ENCODE peak calls at places on chromosomes 2 and 18, in seven cellular contexts. G, S, I, T, A, W and R are unnamed samples.

GRCh38 chr18:49544362-49544761 is 17.5 kb upstream of the LIPG start:
- DNase-seq in G (no peak), S (no peak), I (peak), T (no peak), A (no peak), W (no peak), R (no peak)

GRCh38 chr2:883260-884026 is 67.2 kb upstream of the SNTG2 start:
- DNase-seq in G (no peak), S (no peak), I (no peak), T (no peak), A (no peak), W (no peak), R (no peak)

GRCh38 chr2:113225505-113226259 is 51.9 kb downstream of the PSD4 start:
- DNase-seq in G (peak), S (peak), I (no peak), T (peak), A (no peak), W (peak), R (no peak)

GRCh38 chr2:170525566-170525900 is 189.6 kb upstream of the SP5 start:
- DNase-seq in G (peak), S (peak), I (peak), T (no peak), A (no peak), W (peak), R (no peak)

GRCh38 chr2:70986499-70987189 is 8.0 kb downstream of the TEX261 start:
- DNase-seq in G (peak), S (no peak), I (no peak), T (no peak), A (no peak), W (no peak), R (no peak)

GRCh38 chr2:11977766-11978524 is 231.5 kb downstream of the LPIN1 start:
- DNase-seq in G (no peak), S (no peak), I (no peak), T (no peak), A (no peak), W (no peak), R (no peak)

GRCh38 chr2:112877423-112877822 is 33.5 kb upstream of the IL37 start:
- DNase-seq in G (no peak), S (no peak), I (peak), T (no peak), A (no peak), W (no peak), R (no peak)

GRCh38 chr18:79685281-79685680 is 5.7 kb downstream of the CTDP1 start:
- DNase-seq in G (no peak), S (no peak), I (no peak), T (no peak), A (no peak), W (no peak), R (no peak)

GRCh38 chr2:203498161-203498560 is 36.9 kb downstream of the RAPH1 start:
- DNase-seq in G (no peak), S (no peak), I (peak), T (no peak), A (peak), W (no peak), R (peak)

GRCh38 chr18:709771-710170 is 2.7 kb downstream of the ENOSF1 start:
- DNase-seq in G (no peak), S (no peak), I (no peak), T (no peak), A (no peak), W (no peak), R (no peak)

GRCh38 chr18:49487711-49488310 is 777 bp upstream of the C18orf32 start:
- DNase-seq in G (no peak), S (no peak), I (no peak), T (peak), A (peak), W (no peak), R (no peak)

GRCh38 chr2:217360781-217361485 is 501.1 kb upstream of the TNP1 start:
- DNase-seq in G (peak), S (no peak), I (peak), T (no peak), A (peak), W (peak), R (no peak)

GRCh38 chr2:28801726-28802125 is 8.9 kb upstream of the SPDYA start:
- DNase-seq in G (no peak), S (no peak), I (peak), T (no peak), A (no peak), W (no peak), R (no peak)

GRCh38 chr2:232276084-232276738 is 102.3 kb upstream of the ALPP start:
- DNase-seq in G (peak), S (no peak), I (no peak), T (no peak), A (no peak), W (no peak), R (no peak)

DNA sequence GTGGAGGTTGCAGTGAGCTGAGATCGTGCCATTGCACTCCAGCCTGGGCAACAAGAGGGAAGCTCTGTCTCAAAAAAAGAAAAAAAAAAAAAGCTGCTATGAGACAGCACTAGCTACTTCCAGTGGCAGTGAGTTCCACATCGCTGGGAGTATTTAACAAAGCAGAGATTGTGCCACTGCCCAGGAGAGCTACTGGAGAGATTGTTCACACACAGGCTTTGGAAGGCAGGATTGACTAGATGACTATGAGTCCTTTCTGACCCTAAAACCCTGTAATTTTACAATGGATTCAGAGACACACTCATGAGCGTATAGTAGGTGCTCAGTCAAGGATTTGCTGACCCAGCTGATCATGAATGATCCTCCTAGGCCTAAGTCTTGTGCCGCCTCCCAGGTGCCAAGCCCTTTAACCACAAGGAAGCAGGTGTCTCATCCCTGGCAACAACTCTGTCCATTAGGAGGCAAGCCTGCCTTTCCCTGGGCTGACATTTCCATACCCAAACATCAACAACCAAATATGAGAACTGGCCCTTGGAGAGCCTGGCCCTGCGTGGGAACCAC is 45.0 kb upstream of the ODC1 start:
- DNase-seq in G (no peak), S (no peak), I (no peak), T (no peak), A (no peak), W (no peak), R (no peak)
- TF ChIP-seq CTCF in G (no peak), S (no peak), I (no peak), T (no peak), A (no peak), W (no peak), R (no peak)

GRCh38 chr18:70491734-70492348 is 203.0 kb downstream of the SOCS6 start:
- DNase-seq in G (no peak), S (peak), I (peak), T (peak), A (peak), W (peak), R (no peak)

GRCh38 chr18:70489556-70489955 is 200.7 kb downstream of the SOCS6 start:
- DNase-seq in G (no peak), S (no peak), I (no peak), T (no peak), A (no peak), W (no peak), R (no peak)

GRCh38 chr18:70494524-70494923 is 205.7 kb downstream of the SOCS6 start:
- DNase-seq in G (no peak), S (no peak), I (no peak), T (no peak), A (no peak), W (no peak), R (no peak)

GRCh38 chr18:70493461-70493860 is 204.6 kb downstream of the SOCS6 start:
- DNase-seq in G (no peak), S (no peak), I (no peak), T (no peak), A (no peak), W (no peak), R (no peak)

DNA sequence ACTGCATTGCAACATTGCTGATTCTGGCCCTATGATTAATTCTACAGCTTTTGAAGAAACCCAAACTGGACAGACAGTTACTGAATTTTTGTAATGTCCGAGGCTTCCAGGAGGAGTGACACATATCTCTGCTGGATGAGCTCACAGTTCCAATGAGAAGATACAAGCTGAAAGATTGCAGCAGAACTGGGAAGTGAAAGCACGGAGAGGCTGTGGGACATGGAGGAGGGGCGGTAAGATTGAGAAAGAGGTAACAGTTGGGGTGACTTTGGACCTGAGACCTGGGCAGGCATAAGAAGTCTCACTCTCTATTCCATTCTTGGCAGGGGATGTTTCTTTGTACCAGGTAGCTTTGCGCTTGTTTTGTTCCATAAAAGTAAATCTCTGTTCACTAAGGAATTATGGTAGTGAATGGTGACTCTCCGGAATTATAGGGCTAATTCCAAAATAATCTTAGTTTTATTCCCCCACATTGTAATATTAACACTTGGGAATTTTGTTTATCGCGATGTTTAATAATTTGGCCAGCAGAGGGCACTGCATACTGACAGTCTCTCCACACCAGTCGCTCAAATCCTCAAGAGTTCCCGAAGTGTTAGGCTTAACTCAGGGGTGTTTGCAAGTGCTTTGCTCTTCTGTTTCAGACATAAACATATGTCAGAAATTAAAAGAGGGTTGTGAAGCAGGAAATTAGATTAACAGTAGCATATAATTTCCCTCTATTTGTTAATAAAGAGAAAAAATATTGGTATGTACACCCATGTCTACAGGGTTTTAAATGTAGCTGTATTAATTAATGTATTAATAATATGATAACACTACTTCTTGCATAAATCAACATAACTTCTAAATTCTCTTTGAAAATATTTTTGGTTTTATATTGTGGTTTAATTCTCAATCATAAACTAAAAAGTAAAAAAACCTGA is 201.4 kb downstream of the SOCS6 start:
- DNase-seq in G (no peak), S (peak), I (peak), T (peak), A (peak), W (peak), R (peak)
- H3K4me3 ChIP-seq in G (no peak), S (no peak), I (no peak), T (no peak), A (peak), W (no peak), R (no peak)

DNA sequence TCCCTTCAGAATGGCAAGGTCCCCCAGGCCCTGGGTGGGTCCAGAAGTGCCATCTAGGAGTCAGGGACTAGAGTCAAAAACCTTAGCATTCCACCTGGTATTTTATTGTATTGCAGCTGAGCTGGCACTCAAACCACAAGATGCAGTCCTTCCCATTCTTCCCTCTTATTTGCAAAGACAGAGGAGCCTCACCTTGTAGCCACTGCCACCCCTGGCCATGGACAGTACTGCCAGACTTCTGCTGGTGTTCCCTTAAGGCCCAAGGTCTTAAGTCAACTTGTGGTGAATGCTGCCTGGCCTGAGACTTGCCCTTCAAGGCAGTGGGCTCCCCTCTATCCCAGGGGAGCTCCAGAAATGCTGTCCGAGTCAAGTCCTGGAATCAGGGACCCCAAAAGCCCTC is 6.9 kb downstream of the UGT1A10 start:
- DNase-seq in G (no peak), S (no peak), I (peak), T (peak), A (peak), W (no peak), R (no peak)
- TF ChIP-seq CTCF in G (no peak), S (no peak), I (peak), T (peak), A (peak), W (no peak), R (peak)

GRCh38 chr18:57135705-57136104 is 11.2 kb upstream of the BOD1L2 start:
- DNase-seq in G (no peak), S (no peak), I (no peak), T (no peak), A (no peak), W (no peak), R (no peak)
- H3K4me3 ChIP-seq in G (no peak), S (no peak), I (no peak), T (no peak), A (no peak), W (no peak), R (no peak)

DNA sequence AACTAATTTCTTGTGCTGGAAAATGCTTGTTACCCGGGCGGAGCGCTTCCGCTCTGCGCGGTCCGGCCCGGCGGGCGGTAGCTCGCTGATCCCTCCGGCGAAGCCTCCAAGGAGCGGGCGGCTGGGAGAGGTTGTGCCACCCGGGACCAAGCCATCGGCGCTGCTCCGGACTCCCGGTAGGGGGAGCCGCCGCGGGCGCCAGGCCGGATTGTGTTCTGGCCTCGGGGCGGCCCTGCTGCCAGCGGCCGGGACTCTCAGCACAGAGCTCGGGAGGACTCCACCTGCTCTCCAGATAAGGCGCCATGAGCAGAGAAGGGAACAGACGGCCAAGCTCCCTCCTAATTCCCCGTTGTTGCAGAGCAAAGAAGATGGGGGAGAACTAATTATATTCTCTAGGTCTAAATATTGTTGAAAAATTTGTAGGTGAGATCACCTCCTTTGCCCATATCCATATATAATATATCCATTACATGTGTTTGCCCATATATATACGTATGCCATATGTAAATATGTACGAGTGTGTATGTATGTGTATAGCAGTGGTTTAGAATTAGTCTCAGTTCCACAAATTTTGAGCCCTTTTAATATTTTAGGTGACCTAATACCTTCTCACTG is 13.8 kb upstream of the SATB2 start:
- DNase-seq in G (no peak), S (peak), I (no peak), T (peak), A (peak), W (peak), R (no peak)
- TF ChIP-seq CTCF in G (peak), S (peak), I (peak), T (peak), A (peak), W (peak), R (peak)

GRCh38 chr2:115214050-115214449 is 771.6 kb downstream of the DPP10 start:
- DNase-seq in G (no peak), S (no peak), I (no peak), T (no peak), A (no peak), W (no peak), R (no peak)
- H3K4me3 ChIP-seq in G (no peak), S (no peak), I (no peak), T (no peak), A (no peak), W (no peak), R (no peak)

DNA sequence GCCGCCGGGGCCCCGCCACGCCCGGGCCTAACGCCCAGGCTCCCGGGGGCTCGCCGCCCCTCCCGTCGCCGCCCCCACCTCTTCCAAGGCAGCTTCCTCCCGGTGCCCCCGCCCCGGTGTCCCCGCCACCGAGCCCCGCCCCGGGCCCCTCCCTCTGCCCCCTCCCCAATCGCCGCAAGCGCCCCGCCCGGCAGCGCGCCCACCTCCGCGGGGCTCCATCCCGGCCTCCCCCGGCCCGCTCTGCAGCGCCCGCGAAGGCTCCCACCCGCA is 209 bp downstream of the STK25 start:
- DNase-seq in G (no peak), S (no peak), I (no peak), T (no peak), A (no peak), W (no peak), R (no peak)
- TF ChIP-seq CTCF in G (no peak), S (no peak), I (no peak), T (no peak), A (no peak), W (no peak), R (no peak)

DNA sequence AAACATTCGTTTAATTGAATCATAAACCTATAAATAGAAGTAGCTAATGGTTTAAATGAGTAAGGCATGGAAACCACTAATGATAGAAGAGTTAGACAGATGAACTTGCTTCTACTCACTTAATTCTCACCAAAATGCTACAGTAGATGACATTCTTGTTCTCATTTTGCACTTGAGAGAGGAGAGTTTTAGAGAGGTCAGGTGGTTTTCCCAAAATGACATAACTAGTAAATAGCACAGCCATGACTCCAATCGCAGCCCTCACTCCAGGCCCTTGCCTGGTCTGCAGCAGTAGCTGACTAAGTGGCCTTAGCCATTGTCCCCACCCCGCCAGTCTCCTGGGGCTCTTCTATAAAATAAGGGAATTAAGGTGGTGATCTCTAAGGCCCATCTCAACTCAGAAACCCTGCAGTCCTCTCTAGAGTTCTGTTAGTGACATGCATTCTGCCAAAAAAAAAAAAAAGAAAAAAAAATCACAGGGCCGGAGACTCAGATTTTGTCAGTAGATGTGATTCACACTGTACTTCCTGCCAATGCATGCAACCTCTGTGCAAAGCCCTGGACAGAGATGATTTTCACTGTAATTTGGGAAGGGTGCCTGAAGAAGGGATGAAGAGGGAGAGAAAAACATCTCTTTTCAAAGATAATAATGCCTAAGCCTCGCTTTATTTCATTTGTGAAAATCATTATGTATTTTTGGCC is 221.8 kb downstream of the ANAPC1 start:
- DNase-seq in G (no peak), S (no peak), I (peak), T (no peak), A (no peak), W (no peak), R (no peak)
- H3K4me3 ChIP-seq in G (no peak), S (no peak), I (no peak), T (no peak), A (no peak), W (no peak), R (no peak)